ENCODE peak calls at places on chromosome X, in four cellular contexts. One of them, this sample, is unnamed.

GRCh38 chrX:413322-414201 is 26.9 kb upstream of the PPP2R3B start:
- DNase-seq in nucleus accumbens: peak
- DNase-seq in immature natural killer cell: no peak
- DNase-seq in choroid plexus epithelial cell: peak
- DNase-seq in this sample: no peak

GRCh38 chrX:7390446-7390845 is 242.5 kb upstream of the PUDP start:
- DNase-seq in nucleus accumbens: no peak
- DNase-seq in immature natural killer cell: no peak
- DNase-seq in choroid plexus epithelial cell: no peak
- DNase-seq in this sample: no peak

GRCh38 chrX:44943007-44943406 is 70.0 kb downstream of the KDM6A start:
- DNase-seq in choroid plexus epithelial cell: no peak
- DNase-seq in immature natural killer cell: no peak
- DNase-seq in nucleus accumbens: no peak
- DNase-seq in this sample: no peak

GRCh38 chrX:40402771-40403533 is 177.8 kb upstream of the ATP6AP2 start:
- DNase-seq in immature natural killer cell: no peak
- DNase-seq in choroid plexus epithelial cell: peak
- DNase-seq in nucleus accumbens: peak
- DNase-seq in this sample: no peak

GRCh38 chrX:151004085-151004484 is 20.9 kb downstream of the HMGB3 start:
- DNase-seq in choroid plexus epithelial cell: no peak
- DNase-seq in nucleus accumbens: no peak
- DNase-seq in immature natural killer cell: no peak
- DNase-seq in this sample: no peak

GRCh38 chrX:69221239-69222102 is 56.2 kb upstream of the PJA1 start:
- DNase-seq in immature natural killer cell: no peak
- DNase-seq in choroid plexus epithelial cell: no peak
- DNase-seq in nucleus accumbens: no peak
- DNase-seq in this sample: no peak

GRCh38 chrX:153643431-153644351 is 3.3 kb upstream of the DUSP9 start:
- DNase-seq in immature natural killer cell: no peak
- DNase-seq in nucleus accumbens: peak
- DNase-seq in choroid plexus epithelial cell: no peak
- DNase-seq in this sample: no peak

GRCh38 chrX:50161143-50161542 is 39.7 kb downstream of the AKAP4 start:
- DNase-seq in immature natural killer cell: no peak
- DNase-seq in nucleus accumbens: no peak
- DNase-seq in choroid plexus epithelial cell: peak
- DNase-seq in this sample: no peak

GRCh38 chrX:130758072-130758471 is 144.9 kb downstream of the ENOX2 start:
- DNase-seq in immature natural killer cell: no peak
- DNase-seq in choroid plexus epithelial cell: no peak
- DNase-seq in nucleus accumbens: no peak
- DNase-seq in this sample: no peak

GRCh38 chrX:6917666-6918065 is 229.8 kb upstream of the STS start:
- DNase-seq in nucleus accumbens: no peak
- DNase-seq in choroid plexus epithelial cell: no peak
- DNase-seq in immature natural killer cell: no peak
- DNase-seq in this sample: no peak

GRCh38 chrX:47221756-47222155 is 3.3 kb downstream of the CDK16 start:
- DNase-seq in immature natural killer cell: no peak
- DNase-seq in choroid plexus epithelial cell: no peak
- DNase-seq in nucleus accumbens: no peak
- DNase-seq in this sample: no peak

GRCh38 chrX:1596676-1597344 is 5.4 kb downstream of the AKAP17A start:
- DNase-seq in choroid plexus epithelial cell: no peak
- DNase-seq in immature natural killer cell: no peak
- DNase-seq in nucleus accumbens: no peak
- DNase-seq in this sample: no peak

GRCh38 chrX:134670241-134670811 is 12.1 kb upstream of the PLAC1 start:
- DNase-seq in immature natural killer cell: no peak
- DNase-seq in choroid plexus epithelial cell: peak
- DNase-seq in nucleus accumbens: no peak
- DNase-seq in this sample: peak

GRCh38 chrX:134137353-134137752 is 99.6 kb upstream of the CCDC160 start:
- DNase-seq in nucleus accumbens: no peak
- DNase-seq in immature natural killer cell: no peak
- DNase-seq in choroid plexus epithelial cell: no peak
- DNase-seq in this sample: no peak

GRCh38 chrX:107480272-107480671 is 30.8 kb downstream of the FRMPD3 start:
- DNase-seq in nucleus accumbens: no peak
- DNase-seq in choroid plexus epithelial cell: no peak
- DNase-seq in immature natural killer cell: peak
- DNase-seq in this sample: no peak

GRCh38 chrX:44889824-44890223 is 16.8 kb downstream of the KDM6A start:
- DNase-seq in immature natural killer cell: no peak
- DNase-seq in nucleus accumbens: no peak
- DNase-seq in choroid plexus epithelial cell: no peak
- DNase-seq in this sample: no peak

GRCh38 chrX:44669626-44670025 is 127.0 kb upstream of the FUNDC1 start:
- DNase-seq in choroid plexus epithelial cell: no peak
- DNase-seq in nucleus accumbens: no peak
- DNase-seq in immature natural killer cell: no peak
- DNase-seq in this sample: no peak

GRCh38 chrX:55450259-55450658 is 1.7 kb upstream of the MAGEH1 start:
- DNase-seq in immature natural killer cell: no peak
- DNase-seq in nucleus accumbens: peak
- DNase-seq in choroid plexus epithelial cell: peak
- DNase-seq in this sample: no peak

GRCh38 chrX:107537815-107538214 is 88.4 kb downstream of the FRMPD3 start:
- DNase-seq in choroid plexus epithelial cell: peak
- DNase-seq in immature natural killer cell: peak
- DNase-seq in nucleus accumbens: no peak
- DNase-seq in this sample: peak

GRCh38 chrX:135112096-135112729 is 8.1 kb downstream of the ETDB start:
- DNase-seq in choroid plexus epithelial cell: peak
- DNase-seq in nucleus accumbens: no peak
- DNase-seq in immature natural killer cell: peak
- DNase-seq in this sample: no peak

GRCh38 chrX:103171353-103171752 is 43.6 kb upstream of the BEX4 start:
- DNase-seq in choroid plexus epithelial cell: no peak
- DNase-seq in immature natural killer cell: no peak
- DNase-seq in nucleus accumbens: no peak
- DNase-seq in this sample: no peak

GRCh38 chrX:65690057-65690855 is 22.8 kb downstream of the MSN start:
- DNase-seq in immature natural killer cell: no peak
- DNase-seq in nucleus accumbens: peak
- DNase-seq in choroid plexus epithelial cell: peak
- DNase-seq in this sample: no peak

GRCh38 chrX:12210921-12211320 is 72.6 kb downstream of the FRMPD4 start:
- DNase-seq in nucleus accumbens: no peak
- DNase-seq in immature natural killer cell: no peak
- DNase-seq in choroid plexus epithelial cell: no peak
- DNase-seq in this sample: peak

GRCh38 chrX:138748480-138748879 is 37.0 kb upstream of the FGF13 start:
- DNase-seq in choroid plexus epithelial cell: peak
- DNase-seq in nucleus accumbens: no peak
- DNase-seq in immature natural killer cell: no peak
- DNase-seq in this sample: no peak

GRCh38 chrX:39907964-39908616 is 189.7 kb downstream of the BCOR start:
- DNase-seq in choroid plexus epithelial cell: peak
- DNase-seq in immature natural killer cell: no peak
- DNase-seq in nucleus accumbens: peak
- DNase-seq in this sample: no peak

GRCh38 chrX:54043696-54044125 is 562 bp downstream of the PHF8 start:
- DNase-seq in immature natural killer cell: no peak
- DNase-seq in nucleus accumbens: no peak
- DNase-seq in choroid plexus epithelial cell: no peak
- DNase-seq in this sample: no peak

GRCh38 chrX:20265726-20266681 is 705 bp downstream of the RPS6KA3 start:
- DNase-seq in immature natural killer cell: peak
- DNase-seq in choroid plexus epithelial cell: peak
- DNase-seq in nucleus accumbens: peak
- DNase-seq in this sample: no peak

GRCh38 chrX:67347145-67347544 is 196.7 kb upstream of the AR start:
- DNase-seq in immature natural killer cell: no peak
- DNase-seq in choroid plexus epithelial cell: no peak
- DNase-seq in nucleus accumbens: no peak
- DNase-seq in this sample: no peak

GRCh38 chrX:15447985-15448639 is 45.0 kb downstream of the PIR start:
- DNase-seq in nucleus accumbens: no peak
- DNase-seq in immature natural killer cell: no peak
- DNase-seq in choroid plexus epithelial cell: peak
- DNase-seq in this sample: no peak

GRCh38 chrX:76148011-76148665 is 24.7 kb upstream of the PBDC1 start:
- DNase-seq in immature natural killer cell: peak
- DNase-seq in choroid plexus epithelial cell: peak
- DNase-seq in nucleus accumbens: no peak
- DNase-seq in this sample: no peak

GRCh38 chrX:71515039-71515398 is 17.9 kb upstream of the OGT start:
- DNase-seq in nucleus accumbens: no peak
- DNase-seq in immature natural killer cell: no peak
- DNase-seq in choroid plexus epithelial cell: peak
- DNase-seq in this sample: no peak

GRCh38 chrX:131703646-131704045 is 159.8 kb downstream of the OR13H1 start:
- DNase-seq in immature natural killer cell: no peak
- DNase-seq in choroid plexus epithelial cell: no peak
- DNase-seq in nucleus accumbens: no peak
- DNase-seq in this sample: no peak

GRCh38 chrX:56813318-56813837 is 84.3 kb downstream of the NBDY start:
- DNase-seq in nucleus accumbens: no peak
- DNase-seq in immature natural killer cell: peak
- DNase-seq in choroid plexus epithelial cell: peak
- DNase-seq in this sample: peak

GRCh38 chrX:107493141-107493540 is 43.7 kb downstream of the FRMPD3 start:
- DNase-seq in nucleus accumbens: no peak
- DNase-seq in choroid plexus epithelial cell: no peak
- DNase-seq in immature natural killer cell: no peak
- DNase-seq in this sample: no peak

GRCh38 chrX:3712870-3713224 is 602 bp downstream of the PRKX start:
- DNase-seq in nucleus accumbens: no peak
- DNase-seq in immature natural killer cell: no peak
- DNase-seq in choroid plexus epithelial cell: no peak
- DNase-seq in this sample: no peak

GRCh38 chrX:19554786-19555185 is 39.5 kb upstream of the MAP3K15 start:
- DNase-seq in choroid plexus epithelial cell: peak
- DNase-seq in immature natural killer cell: no peak
- DNase-seq in nucleus accumbens: no peak
- DNase-seq in this sample: no peak